ENCODE peak calls at places on chromosome 9, in eight cellular contexts. D, A, Q, U, K, L, S and W are unnamed samples.

GRCh38 chr9:97632406-97632991 is 669 bp downstream of the TSTD2 start:
- DNase-seq in K (peak), A (no peak), U (no peak), S (peak), L (no peak), Q (peak), D (no peak), W (no peak)

GRCh38 chr9:79799691-79800345 is 228.1 kb downstream of the TLE4 start:
- DNase-seq in A (no peak), L (no peak), D (no peak), Q (peak), K (peak), S (no peak), U (no peak), W (no peak)

GRCh38 chr9:137391411-137391754 is 31.6 kb downstream of the EXD3 start:
- DNase-seq in Q (no peak), K (no peak), A (no peak), L (no peak), S (no peak), U (no peak), D (no peak), W (no peak)

GRCh38 chr9:136516191-136516654 is 29.6 kb downstream of the NOTCH1 start:
- DNase-seq in L (no peak), A (no peak), U (no peak), D (no peak), K (no peak), S (no peak), Q (no peak), W (no peak)

GRCh38 chr9:127634698-127635097 is 22.6 kb downstream of the STXBP1 start:
- DNase-seq in Q (no peak), A (no peak), L (no peak), D (no peak), S (no peak), K (no peak), U (peak), W (no peak)

GRCh38 chr9:89562186-89562814 is 42.5 kb upstream of the GADD45G start:
- DNase-seq in D (no peak), A (no peak), L (no peak), S (no peak), K (peak), Q (no peak), U (no peak), W (no peak)

GRCh38 chr9:1619915-1620705 is 395.0 kb upstream of the SMARCA2 start:
- DNase-seq in U (no peak), A (no peak), L (no peak), D (no peak), Q (no peak), K (no peak), S (no peak), W (no peak)

GRCh38 chr9:16030513-16031185 is 477.8 kb downstream of the CCDC171 start:
- DNase-seq in L (no peak), K (peak), U (peak), A (no peak), D (no peak), Q (peak), S (peak), W (no peak)

GRCh38 chr9:125679597-125680189 is 27.3 kb downstream of the MAPKAP1 start:
- DNase-seq in D (no peak), Q (no peak), U (no peak), L (no peak), A (no peak), K (no peak), S (no peak), W (no peak)

GRCh38 chr9:101254733-101255473 is 129.9 kb downstream of the BAAT start:
- DNase-seq in Q (no peak), U (no peak), L (no peak), K (no peak), A (no peak), S (no peak), D (no peak), W (no peak)

GRCh38 chr9:130206579-130206978 is 34.4 kb downstream of the NCS1 start:
- DNase-seq in S (no peak), L (no peak), Q (no peak), D (no peak), A (no peak), K (no peak), U (no peak), W (no peak)

GRCh38 chr9:20630241-20630943 is 8.1 kb upstream of the MLLT3 start:
- DNase-seq in A (no peak), L (no peak), U (no peak), D (no peak), Q (no peak), K (peak), S (no peak), W (no peak)

GRCh38 chr9:90969021-90969675 is 167.5 kb downstream of the SYK start:
- DNase-seq in K (no peak), U (no peak), A (no peak), Q (no peak), D (no peak), L (no peak), S (no peak), W (no peak)

GRCh38 chr9:75891277-75892167 is 1.0 kb downstream of the PCSK5 start:
- DNase-seq in L (peak), K (peak), D (no peak), U (no peak), A (no peak), Q (no peak), S (peak), W (peak)

GRCh38 chr9:17824927-17825659 is 246.2 kb downstream of the SH3GL2 start:
- DNase-seq in A (no peak), U (no peak), L (no peak), D (no peak), K (no peak), Q (no peak), S (no peak), W (no peak)

GRCh38 chr9:5450360-5451051 is at the start of gene CD274:
- DNase-seq in L (peak), D (peak), U (peak), S (peak), A (peak), Q (no peak), K (peak), W (peak)

GRCh38 chr9:21491742-21492141 is 9.6 kb upstream of the IFNE start:
- DNase-seq in U (no peak), L (no peak), A (no peak), S (no peak), D (no peak), K (no peak), Q (no peak), W (no peak)

GRCh38 chr9:5122542-5122941 is 62.9 kb downstream of the INSL6 start:
- DNase-seq in U (no peak), D (no peak), Q (no peak), L (no peak), A (no peak), S (no peak), K (no peak), W (no peak)

GRCh38 chr9:94740191-94740874 is 13.8 kb downstream of the AOPEP start:
- DNase-seq in Q (no peak), U (no peak), D (no peak), A (no peak), S (no peak), L (no peak), K (no peak), W (no peak)